ENCODE peak calls at places on chromosome 12, in eight cellular contexts. A is lower leg skin, U is esophagus squamous epithelium, L is endodermal cell, X is colonic mucosa, H is cardiac muscle cell, F is kidney epithelial cell, I is spleen. N is an unnamed sample.

GRCh38 chr12:71636704-71637115 is 26.9 kb downstream of the ZFC3H1 start:
- DNase-seq in L (peak; percentile 50), I (no peak), X (no peak), H (peak; percentile 85), U (no peak), A (no peak), F (peak; percentile 56), N (peak; percentile 36)

GRCh38 chr12:95608252-95609033 is 57.2 kb upstream of the USP44 start:
- DNase-seq in F (no peak), L (peak; percentile 87), A (peak; percentile 88), I (no peak), X (peak; percentile 25), U (no peak), H (no peak), N (no peak)

GRCh38 chr12:108821407-108822397 is 35.7 kb downstream of the SSH1 start:
- DNase-seq in X (no peak), A (no peak), H (no peak), I (peak; percentile 79), L (no peak), F (no peak), U (no peak), N (no peak)

GRCh38 chr12:66268562-66268961 is 33.7 kb upstream of the HELB start:
- DNase-seq in X (no peak), U (no peak), L (no peak), A (no peak), F (no peak), I (no peak), H (no peak), N (no peak)

GRCh38 chr12:78120866-78121590 is 290.3 kb downstream of the NAV3 start:
- DNase-seq in A (no peak), U (no peak), X (no peak), I (no peak), L (no peak), F (no peak), H (no peak), N (no peak)

GRCh38 chr12:28096649-28097048 is 93.6 kb upstream of the CCDC91 start:
- DNase-seq in L (no peak), U (no peak), A (no peak), H (no peak), F (no peak), I (no peak), X (no peak), N (no peak)

GRCh38 chr12:116861331-116861730 is 19.9 kb downstream of the HRK start:
- DNase-seq in I (peak; percentile 82), U (no peak), A (no peak), H (no peak), F (no peak), X (no peak), L (peak; percentile 77), N (no peak)

GRCh38 chr12:46523863-46524770 is 151.5 kb upstream of the SLC38A2 start:
- DNase-seq in A (no peak), H (no peak), L (no peak), F (peak; percentile 93), U (no peak), X (no peak), I (no peak), N (peak; percentile 23)

GRCh38 chr12:46674818-46675217 is 151.0 kb downstream of the SLC38A4 start:
- DNase-seq in F (no peak), I (no peak), H (no peak), U (no peak), L (no peak), A (no peak), X (no peak), N (no peak)

GRCh38 chr12:79524507-79525148 is 166.1 kb downstream of the PAWR start:
- DNase-seq in U (no peak), X (no peak), L (no peak), A (no peak), I (no peak), H (no peak), F (no peak), N (no peak)

GRCh38 chr12:105920161-105920684 is 218.5 kb downstream of the NUAK1 start:
- DNase-seq in H (peak; percentile 18), L (no peak), F (no peak), U (no peak), I (no peak), X (no peak), A (no peak), N (no peak)

GRCh38 chr12:46617167-46617566 is 208.6 kb downstream of the SLC38A4 start:
- DNase-seq in A (no peak), X (no peak), U (no peak), H (no peak), I (no peak), F (no peak), L (no peak), N (no peak)

GRCh38 chr12:119366007-119366406 is 31.5 kb downstream of the CCDC60 start:
- DNase-seq in U (no peak), H (no peak), L (no peak), I (no peak), F (no peak), A (no peak), X (no peak), N (no peak)

GRCh38 chr12:57309420-57309819 is 58.4 kb upstream of the STAC3 start:
- DNase-seq in X (no peak), F (no peak), H (no peak), L (no peak), I (no peak), A (no peak), U (no peak), N (no peak)

GRCh38 chr12:102496571-102496970 is 16.2 kb upstream of the IGF1 start:
- DNase-seq in L (no peak), H (no peak), A (no peak), U (no peak), I (no peak), F (no peak), X (no peak), N (no peak)

GRCh38 chr12:121711925-121712461 is 559 bp upstream of the TMEM120B start:
- DNase-seq in H (peak; percentile 60), X (peak; percentile 56), F (no peak), A (peak; percentile 87), U (no peak), L (no peak), I (peak; percentile 80), N (no peak)

GRCh38 chr12:47097276-47097896 is 17.6 kb upstream of the AMIGO2 start:
- DNase-seq in A (no peak), U (no peak), I (no peak), L (no peak), X (no peak), F (no peak), H (no peak), N (no peak)

GRCh38 chr12:6083606-6084005 is 40.9 kb downstream of the VWF start:
- DNase-seq in H (no peak), I (peak; percentile 7), A (peak; percentile 39), F (no peak), U (no peak), X (no peak), L (no peak), N (no peak)

GRCh38 chr12:72632286-72632685 is 360.1 kb downstream of the TRHDE start:
- DNase-seq in H (no peak), F (no peak), L (no peak), I (no peak), X (no peak), A (no peak), U (no peak), N (no peak)

GRCh38 chr12:66965613-66966012 is 286.7 kb upstream of the GRIP1 start:
- DNase-seq in X (no peak), A (no peak), L (no peak), H (no peak), I (no peak), F (no peak), U (no peak), N (peak; percentile 19)

GRCh38 chr12:75289678-75290200 is 40.4 kb downstream of the CAPS2 start:
- DNase-seq in H (no peak), I (no peak), L (no peak), X (no peak), A (no peak), U (no peak), F (peak; percentile 1), N (no peak)

GRCh38 chr12:7832059-7832696 is 40.5 kb downstream of the SLC2A14 start:
- DNase-seq in I (no peak), A (no peak), U (no peak), H (peak; percentile 68), L (peak; percentile 71), F (no peak), X (no peak), N (no peak)

GRCh38 chr12:66000958-66001357 is 129.6 kb downstream of the LLPH start:
- DNase-seq in U (no peak), F (no peak), X (no peak), A (no peak), H (no peak), L (no peak), I (no peak), N (no peak)

GRCh38 chr12:57395121-57395520 is 35.7 kb downstream of the R3HDM2 start:
- DNase-seq in A (no peak), F (no peak), I (no peak), U (no peak), X (no peak), H (no peak), L (no peak), N (no peak)

GRCh38 chr12:120227233-120228040 is 26.5 kb upstream of the RPLP0 start:
- DNase-seq in F (no peak), L (no peak), U (no peak), A (no peak), X (no peak), H (no peak), I (no peak), N (no peak)

DNA sequence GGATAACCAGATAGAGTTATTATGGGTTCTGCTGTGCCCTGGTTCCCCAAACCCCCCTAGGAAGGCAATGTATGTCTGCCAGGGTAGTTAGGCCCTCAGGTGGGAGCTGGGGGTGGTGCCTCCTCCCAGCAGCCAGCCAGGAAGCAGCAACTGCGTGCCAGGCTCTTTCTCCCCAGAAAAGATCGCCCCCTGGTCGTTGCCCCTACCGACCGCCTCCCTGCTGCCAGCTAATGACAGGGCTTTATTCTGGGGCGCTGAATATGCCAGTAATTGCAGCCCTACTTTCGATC is 36.3 kb downstream of the IQSEC3 start:
- DNase-seq in A (no peak), U (no peak), X (no peak), F (no peak), L (no peak), H (no peak), I (no peak), N (no peak)
- TF ChIP-seq CTCF in A (no peak), U (no peak), X (no peak), F (no peak), L (peak; percentile 27), H (no peak), I (no peak), N (no peak)

GRCh38 chr12:132095520-132096409 is 48.4 kb downstream of the DDX51 start:
- DNase-seq in U (no peak), I (no peak), L (peak; percentile 64), F (no peak), X (no peak), A (peak; percentile 60), H (no peak), N (no peak)
- H3K4me3 ChIP-seq in U (no peak overlapping the region), I (no peak overlapping the region), L (no peak overlapping the region), F (no peak overlapping the region), X (no peak overlapping the region), A (no peak overlapping the region), H (no peak overlapping the region), N (no peak overlapping the region)

GRCh38 chr12:49626169-49626835 is 2.9 kb downstream of the PRPF40B start:
- DNase-seq in F (no peak), X (peak; percentile 4), I (no peak), A (no peak), U (no peak), H (no peak), L (peak; percentile 36), N (peak; percentile 20)
- TF ChIP-seq CTCF in F (peak; percentile 9), X (no peak), I (no peak), A (no peak), U (no peak), H (peak; percentile 24), L (peak; percentile 13), N (peak; percentile 31)

GRCh38 chr12:109981311-109981710 is 14.9 kb downstream of the GIT2 start:
- DNase-seq in I (no peak), L (no peak), H (no peak), U (no peak), X (no peak), A (no peak), F (no peak), N (no peak)
- H3K4me3 ChIP-seq in I (no peak overlapping the region), L (no peak overlapping the region), H (no peak overlapping the region), U (no peak overlapping the region), X (no peak overlapping the region), A (no peak overlapping the region), F (no peak overlapping the region), N (no peak overlapping the region)

N was measured in epithelial cell of proximal tubule.